ENCODE peak calls at places on chromosomes 3 and 15, in five cellular contexts. X is aorta, D is foreskin keratinocyte, K is Karpas-422, F is fibroblast of lung. C is an unnamed sample.

GRCh38 chr3:9194509-9195184 is 54.8 kb downstream of the SRGAP3 start:
- DNase-seq in X (no peak), D (no peak), K (no peak), F (no peak), C (no peak)

GRCh38 chr15:64521726-64522164 is 61.4 kb downstream of the ZNF609 start:
- DNase-seq in X (no peak), D (peak; percentile 85), K (no peak), F (peak; percentile 67), C (no peak)

GRCh38 chr3:25653322-25653721 is 11.4 kb downstream of the TOP2B start:
- DNase-seq in X (no peak), D (no peak), K (no peak), F (no peak), C (no peak)

GRCh38 chr3:150409125-150409526 is 1.0 kb downstream of the TSC22D2 start:
- DNase-seq in X (no peak), D (no peak), K (no peak), F (no peak), C (no peak)

GRCh38 chr3:21524113-21524512 is 226.9 kb downstream of the ZNF385D start:
- DNase-seq in X (no peak), D (no peak), K (no peak), F (peak; percentile 42), C (no peak)

GRCh38 chr3:189792046-189792929 is 161.1 kb downstream of the TP63 start:
- DNase-seq in X (no peak), D (peak; percentile 75), K (no peak), F (no peak), C (no peak)

GRCh38 chr3:57048052-57048671 is 12.3 kb upstream of the SPATA12 start:
- DNase-seq in X (no peak), D (peak; percentile 6), K (peak; percentile 68), F (peak; percentile 80), C (no peak)

GRCh38 chr3:98013428-98014349 is 21.4 kb downstream of the GABRR3 start:
- DNase-seq in X (no peak), D (peak; percentile 71), K (no peak), F (no peak), C (no peak)

GRCh38 chr3:38805765-38806386 is 10.1 kb downstream of the SCN10A start:
- DNase-seq in X (no peak), D (peak; percentile 63), K (peak; percentile 88), F (peak; percentile 64), C (no peak)

GRCh38 chr15:66481107-66481856 is 16.3 kb downstream of the SNAPC5 start:
- DNase-seq in X (no peak), D (peak; percentile 91), K (no peak), F (peak; percentile 66), C (no peak)

GRCh38 chr15:57611938-57612337 is 20.2 kb downstream of the MYZAP start:
- DNase-seq in X (no peak), D (peak; percentile 84), K (no peak), F (no peak), C (no peak)

GRCh38 chr3:120025520-120025919 is 68.7 kb downstream of the GSK3B start:
- DNase-seq in X (no peak), D (peak; percentile 53), K (no peak), F (peak; percentile 42), C (no peak)

GRCh38 chr15:73573071-73573470 is 60.1 kb downstream of the NPTN start:
- DNase-seq in X (no peak), D (no peak), K (no peak), F (no peak), C (no peak)

GRCh38 chr3:137761563-137762503 is 2.3 kb upstream of the SOX14 start:
- DNase-seq in X (no peak), D (no peak), K (no peak), F (no peak), C (no peak)

GRCh38 chr3:188301147-188301546 is 147.2 kb downstream of the LPP start:
- DNase-seq in X (no peak), D (no peak), K (no peak), F (no peak), C (no peak)

GRCh38 chr3:50239649-50240048 is 3.6 kb downstream of the GNAI2 start:
- DNase-seq in X (no peak), D (no peak), K (no peak), F (no peak), C (peak; percentile 29)
- H3K4me1 ChIP-seq in X (peaks cover 2% of the 10 kb centered on the region), D (peaks cover 4% of the 10 kb centered on the region), K (peaks cover 71% of the 10 kb centered on the region), F (peaks cover 26% of the 10 kb centered on the region), C (peaks cover 84% of the 10 kb centered on the region)

DNA sequence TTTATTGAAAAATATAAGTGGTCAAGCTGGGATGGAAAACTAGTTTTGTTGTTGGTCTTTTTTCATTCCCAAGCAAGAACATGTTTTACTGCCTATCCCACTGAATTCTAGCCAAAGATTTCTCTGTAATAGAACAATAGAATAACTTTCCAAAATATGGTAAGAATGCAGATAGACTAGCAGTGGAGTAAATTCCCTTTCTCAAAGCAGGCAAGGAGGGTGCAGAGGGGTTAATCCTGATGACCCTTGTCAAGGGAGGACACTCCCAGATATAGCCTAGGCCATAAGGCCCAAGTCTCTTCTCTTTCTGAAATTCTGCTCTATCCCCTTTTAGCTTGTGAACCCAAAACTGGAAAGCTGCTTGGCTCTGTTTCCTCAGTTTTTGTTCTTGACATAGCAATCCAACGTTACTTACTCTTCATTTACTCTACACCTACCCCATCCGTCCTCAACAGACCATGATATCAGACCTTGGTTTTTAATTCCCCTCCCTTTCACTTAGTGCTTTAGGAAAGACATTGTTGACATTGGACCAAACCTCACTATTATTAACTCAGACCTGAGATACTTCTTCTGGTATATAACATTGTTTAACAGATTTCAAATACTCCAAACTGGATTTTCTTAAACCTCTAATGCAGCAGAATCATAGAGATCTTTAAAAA is 453.6 kb upstream of the THBS1 start:
- DNase-seq in X (no peak), D (peak; percentile 38), K (no peak), F (peak; percentile 79), C (no peak)
- H3K4me1 ChIP-seq in X (peaks cover 4% of the 10 kb centered on the region), D (peaks cover 45% of the 10 kb centered on the region), K (no peaks in the 10 kb centered on the region), F (peaks cover 59% of the 10 kb centered on the region), C (peaks cover 14% of the 10 kb centered on the region)

DNA sequence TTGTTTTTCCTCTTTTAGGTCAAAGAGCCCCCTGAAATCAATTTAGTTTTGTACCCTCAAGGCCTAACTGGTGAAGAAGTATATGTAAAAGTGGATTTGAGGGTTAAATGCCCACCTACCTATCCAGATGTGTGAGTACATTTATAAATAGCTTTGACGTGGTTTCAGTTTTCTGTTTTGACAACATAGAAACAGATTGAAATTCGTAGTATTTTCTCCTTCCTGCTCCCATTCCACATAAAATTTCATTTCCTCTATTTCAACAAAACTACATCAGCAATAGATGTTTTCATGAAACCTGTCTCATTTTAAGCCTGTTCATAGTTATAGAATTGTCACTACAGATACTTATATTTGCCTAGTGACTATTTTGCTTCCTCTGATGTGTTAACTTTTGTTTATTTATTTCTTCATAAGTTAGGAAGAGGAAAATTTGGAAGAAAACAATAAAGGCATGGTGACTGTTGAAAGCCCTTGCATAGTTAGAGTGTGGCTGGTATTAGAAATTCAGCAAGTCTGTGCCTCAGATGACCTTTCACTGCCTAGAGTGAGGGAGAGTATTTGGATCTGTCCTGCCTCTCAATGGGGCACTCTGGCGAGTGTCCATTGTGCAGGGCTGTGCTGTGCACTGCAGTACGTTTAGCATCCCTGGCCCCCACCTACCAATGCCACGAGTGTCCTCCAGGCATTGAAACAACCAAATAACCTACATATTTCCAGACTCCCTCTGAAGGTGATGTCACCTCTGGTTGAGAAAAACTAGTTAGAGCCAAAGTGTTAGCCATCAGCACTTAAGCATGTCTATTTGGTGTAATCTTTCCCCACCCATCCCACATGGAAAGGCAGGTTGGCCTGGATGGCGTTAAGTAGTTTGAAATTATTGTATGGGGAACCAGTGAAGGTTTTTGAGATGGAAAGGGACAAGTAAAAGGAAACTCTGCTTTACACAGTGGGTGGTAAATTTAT is 5.9 kb downstream of the EIF2AK4 start:
- DNase-seq in X (no peak), D (no peak), K (no peak), F (no peak), C (no peak)
- H3K4me1 ChIP-seq in X (peaks cover 2% of the 10 kb centered on the region), D (peaks cover 26% of the 10 kb centered on the region), K (peaks cover 7% of the 10 kb centered on the region), F (peaks cover 13% of the 10 kb centered on the region), C (peaks cover 12% of the 10 kb centered on the region)

GRCh38 chr15:90033006-90033405 is 31.9 kb downstream of the ZNF710 start:
- DNase-seq in X (no peak), D (no peak), K (no peak), F (no peak), C (peak; percentile 18)
- H3K4me1 ChIP-seq in X (no peaks in the 10 kb centered on the region), D (peaks cover 38% of the 10 kb centered on the region), K (peaks cover 76% of the 10 kb centered on the region), F (peaks cover 29% of the 10 kb centered on the region), C (peaks cover 70% of the 10 kb centered on the region)

GRCh38 chr3:196143708-196144382 is 62.0 kb upstream of the TFRC start:
- DNase-seq in X (no peak), D (no peak), K (no peak), F (no peak), C (no peak)
- H3K4me1 ChIP-seq in X (no peaks in the 10 kb centered on the region), D (peaks cover 9% of the 10 kb centered on the region), K (no peaks in the 10 kb centered on the region), F (no peaks in the 10 kb centered on the region), C (peaks cover 17% of the 10 kb centered on the region)

DNA sequence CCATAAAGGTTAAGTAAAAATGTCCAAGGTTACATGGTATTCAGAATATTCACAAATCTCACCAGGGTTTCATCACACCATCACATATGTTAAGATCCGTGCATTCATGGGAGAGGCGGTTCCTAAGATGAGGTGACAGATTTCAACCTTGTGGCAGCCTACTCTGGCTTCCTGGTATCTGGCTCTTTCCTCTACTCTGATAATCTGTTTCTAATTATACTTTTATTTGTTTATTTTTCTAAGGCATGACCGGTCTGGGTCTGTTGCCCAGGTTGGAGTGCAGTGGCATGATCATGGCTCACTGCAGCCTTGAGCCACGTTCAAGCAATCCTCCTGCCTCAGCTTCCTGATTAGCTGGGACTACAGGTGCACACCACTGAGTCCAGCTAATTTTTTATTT is 34.4 kb downstream of the RAF1 start:
- DNase-seq in X (no peak), D (no peak), K (no peak), F (peak; percentile 40), C (peak; percentile 44)
- H3K4me1 ChIP-seq in X (peaks cover 6% of the 10 kb centered on the region), D (no peaks in the 10 kb centered on the region), K (peaks cover 64% of the 10 kb centered on the region), F (peaks cover 5% of the 10 kb centered on the region), C (peaks cover 33% of the 10 kb centered on the region)

GRCh38 chr3:42195879-42196330 is 70.1 kb downstream of the CCK start:
- DNase-seq in X (no peak), D (no peak), K (peak; percentile 56), F (no peak), C (peak; percentile 23)
- H3K4me1 ChIP-seq in X (no peaks in the 10 kb centered on the region), D (no peaks in the 10 kb centered on the region), K (peaks cover 55% of the 10 kb centered on the region), F (no peaks in the 10 kb centered on the region), C (no peaks in the 10 kb centered on the region)

C was measured in upper lobe of left lung.